ENCODE peak calls at places on chromosomes 2 and 18, in seven cellular contexts. G, E, Q, K, J, C and Z are unnamed samples.

GRCh38 chr2:47558116-47559078 is 155.4 kb downstream of the MSH2 start:
- DNase-seq in G (no peak), E (no peak), Q (no peak), K (no peak), J (no peak), C (no peak), Z (peak; percentile 52)

GRCh38 chr18:6279308-6279707 is 135.4 kb downstream of the L3MBTL4 start:
- DNase-seq in G (no peak), E (no peak), Q (no peak), K (no peak), J (no peak), C (no peak), Z (no peak)

GRCh38 chr2:157336137-157336721 is 10.6 kb upstream of the ERMN start:
- DNase-seq in G (peak; percentile 4), E (peak; percentile 39), Q (peak; percentile 18), K (no peak), J (peak; percentile 31), C (peak; percentile 77), Z (no peak)

GRCh38 chr2:236871500-236872001 is 214.1 kb upstream of the COPS8 start:
- DNase-seq in G (no peak), E (no peak), Q (peak; percentile 27), K (peak; percentile 75), J (peak; percentile 38), C (no peak), Z (peak; percentile 86)

GRCh38 chr2:188199716-188200128 is 92.0 kb upstream of the GULP1 start:
- DNase-seq in G (no peak), E (no peak), Q (no peak), K (no peak), J (no peak), C (no peak), Z (no peak)

GRCh38 chr18:57538614-57539013 is 47.9 kb downstream of the FECH start:
- DNase-seq in G (no peak), E (no peak), Q (no peak), K (no peak), J (no peak), C (no peak), Z (no peak)

GRCh38 chr2:100755441-100755840 is 64.5 kb upstream of the NPAS2 start:
- DNase-seq in G (no peak), E (no peak), Q (no peak), K (no peak), J (no peak), C (no peak), Z (no peak)

GRCh38 chr18:58180738-58181353 is 136.8 kb downstream of the NEDD4L start:
- DNase-seq in G (peak; percentile 61), E (no peak), Q (no peak), K (no peak), J (peak; percentile 59), C (peak; percentile 62), Z (no peak)

GRCh38 chr2:53403836-53404413 is 363.7 kb upstream of the CHAC2 start:
- DNase-seq in G (no peak), E (peak; percentile 74), Q (no peak), K (no peak), J (no peak), C (no peak), Z (no peak)

GRCh38 chr2:118443596-118443995 is 355.3 kb downstream of the INSIG2 start:
- DNase-seq in G (no peak), E (no peak), Q (no peak), K (no peak), J (no peak), C (no peak), Z (no peak)

GRCh38 chr2:239311132-239312040 is 89.4 kb downstream of the HDAC4 start:
- DNase-seq in G (no peak), E (no peak), Q (peak; percentile 6), K (no peak), J (peak; percentile 83), C (no peak), Z (peak; percentile 93)

GRCh38 chr2:54531558-54531957 is 75.4 kb downstream of the SPTBN1 start:
- DNase-seq in G (no peak), E (peak; percentile 8), Q (no peak), K (no peak), J (peak; percentile 73), C (no peak), Z (no peak)

GRCh38 chr2:127685410-127686110 is 10.2 kb upstream of the LIMS2 start:
- DNase-seq in G (no peak), E (no peak), Q (no peak), K (no peak), J (no peak), C (no peak), Z (peak; percentile 54)

GRCh38 chr2:24576146-24576545 is 85.1 kb downstream of the NCOA1 start:
- DNase-seq in G (no peak), E (no peak), Q (no peak), K (no peak), J (no peak), C (no peak), Z (no peak)

GRCh38 chr2:120134263-120134662 is 88.9 kb downstream of the TMEM185B start:
- DNase-seq in G (no peak), E (peak; percentile 37), Q (no peak), K (no peak), J (no peak), C (no peak), Z (no peak)
- TF ChIP-seq POLR2A in G (no peak), E (no peak), Q (no peak), K (no peak), J (no peak), C (no peak), Z (no peak)

DNA sequence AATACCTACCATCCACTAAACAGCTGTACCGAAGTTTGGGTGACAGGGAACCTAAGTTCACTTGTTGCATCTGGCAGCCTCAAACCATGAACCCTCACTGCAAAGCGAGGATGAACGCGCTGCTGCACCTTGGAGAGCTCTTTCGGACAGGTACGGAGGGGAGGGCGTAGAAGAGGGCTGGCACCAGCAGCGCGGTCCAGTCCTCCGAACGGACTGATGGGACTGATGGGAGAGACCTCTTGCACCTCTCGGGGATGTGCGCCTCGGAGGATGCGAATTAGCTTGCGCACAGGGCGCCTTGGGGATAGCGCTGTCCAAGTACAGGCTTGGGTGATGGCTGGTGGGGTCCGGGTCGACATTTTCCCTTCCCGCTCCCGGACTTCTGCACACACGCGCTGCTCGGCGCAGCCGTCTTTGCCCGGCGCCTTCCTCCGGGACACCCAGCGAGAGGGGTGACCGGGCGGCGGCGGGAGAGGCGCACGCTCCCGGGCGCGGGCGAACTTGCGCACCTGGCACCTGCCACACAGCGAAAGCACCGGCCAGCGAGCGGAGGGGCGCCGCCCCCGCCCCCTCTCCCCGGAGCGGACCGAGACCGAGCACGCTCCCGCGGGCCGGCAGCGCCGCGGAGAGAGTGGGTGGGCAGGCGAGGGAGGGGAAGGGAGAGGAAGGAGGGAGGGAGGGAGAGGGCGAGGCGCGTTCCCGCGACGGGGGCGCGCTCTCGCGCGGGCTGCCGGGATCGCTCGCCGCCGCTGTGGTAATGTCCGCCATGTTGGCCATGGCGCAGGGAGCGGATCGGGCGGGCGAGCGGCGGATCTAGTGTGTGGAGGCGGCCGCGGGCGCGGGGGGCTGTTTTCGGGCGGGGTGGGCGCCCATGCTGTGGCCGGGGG is at the start of gene EPC2:
- DNase-seq in G (peak; percentile 59), E (peak; percentile 67), Q (peak; percentile 89), K (peak; percentile 80), J (peak; percentile 84), C (peak; percentile 96), Z (peak; percentile 93)
- TF ChIP-seq POLR2A in G (peak; percentile 82), E (no peak), Q (peak; percentile 59), K (peak; percentile 7), J (peak; percentile 54), C (peak; percentile 96), Z (no peak)

GRCh38 chr2:240585101-240585500 is 1.4 kb upstream of the CAPN10 start:
- DNase-seq in G (no peak), E (no peak), Q (no peak), K (no peak), J (no peak), C (no peak), Z (peak; percentile 46)

GRCh38 chr2:240586919-240587800 is 626 bp downstream of the CAPN10 start:
- DNase-seq in G (no peak), E (no peak), Q (no peak), K (no peak), J (peak; percentile 52), C (peak; percentile 57), Z (peak; percentile 75)

GRCh38 chr2:240584486-240585031 is 2.0 kb upstream of the CAPN10 start:
- DNase-seq in G (no peak), E (no peak), Q (no peak), K (no peak), J (no peak), C (peak; percentile 90), Z (no peak)

GRCh38 chr2:240586198-240586918 is at the start of gene CAPN10:
- DNase-seq in G (peak; percentile 97), E (peak; percentile 86), Q (peak; percentile 99), K (peak; percentile 98), J (peak; percentile 99), C (peak; percentile 94), Z (peak; percentile 99)

GRCh38 chr2:240585681-240586197 is 795 bp upstream of the CAPN10 start:
- DNase-seq in G (no peak), E (no peak), Q (no peak), K (no peak), J (no peak), C (no peak), Z (peak; percentile 64)
- TF ChIP-seq POLR2A in G (no peak), E (no peak), Q (no peak), K (no peak), J (no peak), C (no peak), Z (no peak)

DNA sequence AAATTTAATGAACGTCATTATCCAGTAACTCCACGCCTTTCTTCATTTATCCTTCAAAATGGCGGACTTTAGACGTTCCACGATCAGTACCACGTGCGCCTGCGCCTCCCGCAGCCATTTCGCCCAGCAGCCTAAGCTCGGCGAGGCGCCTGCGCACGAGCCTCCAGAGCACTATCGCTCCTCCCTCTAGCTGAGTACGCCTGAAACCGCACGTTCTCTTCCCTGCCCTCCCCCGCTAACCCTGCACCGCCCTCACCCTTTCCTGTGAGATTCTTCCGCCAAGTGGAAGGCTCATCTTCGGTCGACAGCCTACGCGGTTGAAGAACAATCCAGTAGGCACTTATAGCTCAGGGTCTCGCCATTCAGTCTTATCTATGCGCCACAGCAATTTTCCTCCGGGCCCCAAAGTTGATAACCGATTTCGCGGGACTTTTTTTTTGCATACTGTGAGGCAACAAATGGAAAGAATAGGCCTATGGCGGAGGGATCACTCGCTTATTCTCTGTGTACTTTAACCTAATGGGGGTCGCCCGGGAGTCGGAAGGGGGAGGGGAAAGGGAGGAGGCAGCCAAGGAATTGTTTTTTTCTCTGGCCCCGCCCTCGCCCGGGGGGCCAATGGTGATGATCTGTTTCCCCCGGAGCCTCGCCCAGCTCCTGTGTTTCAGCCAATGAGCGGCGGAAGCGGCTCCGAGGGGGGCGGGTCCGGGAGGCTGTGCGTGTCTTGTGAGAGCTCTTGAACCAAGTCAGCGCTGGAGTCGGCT is at the start of gene KDM3A:
- DNase-seq in G (peak; percentile 65), E (peak; percentile 98), Q (peak; percentile 99), K (peak; percentile 100), J (peak; percentile 100), C (peak; percentile 99), Z (peak; percentile 100)
- TF ChIP-seq POLR2A in G (no peak), E (peak; percentile 82), Q (peak; percentile 99), K (peak; percentile 69), J (no peak), C (no peak), Z (peak; percentile 94)